ENCODE peak calls at places on chromosome 17, in six cellular contexts. H is neuronal stem cell, J is IMR-90, V is mesendoderm, C is H9, I is trophoblast cell. G is an unnamed sample.

GRCh38 chr17:14986127-14986526 is 279.0 kb downstream of the PMP22 start:
- DNase-seq in H (no peak), J (peak), V (no peak), C (no peak), I (no peak), G (peak)

GRCh38 chr17:44546711-44547606 is 10.3 kb upstream of the FZD2 start:
- DNase-seq in H (no peak), J (peak), V (no peak), C (no peak), I (no peak), G (peak)

GRCh38 chr17:45019177-45019711 is 32.2 kb downstream of the DCAKD start:
- DNase-seq in H (no peak), J (peak), V (no peak), C (no peak), I (peak), G (peak)

GRCh38 chr17:9926150-9926804 is 21.2 kb upstream of the RCVRN start:
- DNase-seq in H (no peak), J (no peak), V (no peak), C (no peak), I (no peak), G (no peak)

GRCh38 chr17:34654276-34654675 is 74.9 kb downstream of the TMEM132E start:
- DNase-seq in H (no peak), J (no peak), V (peak), C (no peak), I (no peak), G (no peak)

GRCh38 chr17:75273968-75274708 is 3.1 kb upstream of the MIF4GD start:
- DNase-seq in H (no peak), J (peak), V (no peak), C (no peak), I (no peak), G (no peak)

GRCh38 chr17:73976676-73977521 is 226.6 kb upstream of the RPL38 start:
- DNase-seq in H (no peak), J (no peak), V (peak), C (no peak), I (no peak), G (no peak)

GRCh38 chr17:48456584-48456983 is 26.6 kb upstream of the SKAP1 start:
- DNase-seq in H (no peak), J (no peak), V (peak), C (peak), I (peak), G (peak)

GRCh38 chr17:6455321-6455705 is 11.1 kb downstream of the PIMREG start:
- DNase-seq in H (no peak), J (peak), V (peak), C (peak), I (no peak), G (no peak)

GRCh38 chr17:77959926-77960521 is 1.5 kb downstream of the TNRC6C start:
- DNase-seq in H (peak), J (peak), V (peak), C (peak), I (no peak), G (peak)

GRCh38 chr17:55157165-55157564 is 107.6 kb upstream of the HLF start:
- DNase-seq in H (no peak), J (peak), V (no peak), C (no peak), I (no peak), G (peak)

GRCh38 chr17:46930083-46930482 is 7.1 kb downstream of the GOSR2 start:
- DNase-seq in H (no peak), J (no peak), V (no peak), C (no peak), I (no peak), G (no peak)

GRCh38 chr17:75237100-75238014 is 24.0 kb downstream of the GGA3 start:
- DNase-seq in H (no peak), J (no peak), V (no peak), C (no peak), I (no peak), G (no peak)

GRCh38 chr17:63635787-63636186 is 13.6 kb downstream of the MAP3K3 start:
- DNase-seq in H (no peak), J (no peak), V (no peak), C (no peak), I (no peak), G (no peak)

GRCh38 chr17:737561-738113 is 5.2 kb downstream of the TLCD3A start:
- DNase-seq in H (no peak), J (no peak), V (no peak), C (no peak), I (no peak), G (no peak)

GRCh38 chr17:16872836-16873653 is 98.9 kb downstream of the TNFRSF13B start:
- DNase-seq in H (peak), J (no peak), V (peak), C (peak), I (no peak), G (peak)

GRCh38 chr17:61209524-61209923 is 190.1 kb upstream of the TBX2 start:
- DNase-seq in H (no peak), J (no peak), V (no peak), C (no peak), I (no peak), G (no peak)

GRCh38 chr17:9409026-9409425 is 166.6 kb downstream of the STX8 start:
- DNase-seq in H (no peak), J (no peak), V (peak), C (no peak), I (peak), G (no peak)

DNA sequence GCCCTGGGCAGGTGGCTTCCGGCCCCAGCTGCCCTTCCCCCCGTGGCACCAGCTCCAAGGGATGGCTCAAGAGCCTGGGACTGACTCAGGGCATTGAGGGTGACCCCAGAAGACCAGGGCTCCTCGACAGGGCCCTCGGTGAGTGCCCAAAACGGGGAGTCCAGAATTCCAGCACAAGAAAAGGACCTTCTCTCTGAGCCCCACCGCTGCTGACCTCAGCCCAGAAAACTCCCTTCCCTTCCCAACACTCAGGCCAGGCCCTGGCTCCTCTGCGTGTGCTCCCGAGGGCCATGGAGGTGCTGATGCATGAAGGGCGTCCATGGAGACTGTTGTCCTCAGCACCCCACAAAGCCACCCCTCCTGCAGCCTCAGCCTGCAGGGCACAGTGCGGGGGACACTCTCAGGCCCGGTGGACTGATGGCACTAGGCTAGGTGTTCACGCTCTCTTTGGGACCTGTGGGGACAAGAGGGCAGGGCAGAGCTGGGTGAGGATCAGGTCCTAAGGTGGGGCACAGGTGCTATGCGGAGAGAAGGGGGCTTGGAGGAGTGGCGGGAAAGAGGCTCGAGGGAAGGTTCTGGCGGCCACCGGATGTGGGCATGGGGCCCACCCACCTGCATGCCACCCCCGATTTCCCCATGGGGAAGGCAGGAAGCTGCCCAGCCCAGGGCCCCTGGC is 4.3 kb upstream of the TSPOAP1 start:
- DNase-seq in H (no peak), J (no peak), V (no peak), C (peak), I (no peak), G (no peak)
- H3K18ac ChIP-seq in H (peak), J (no peak), V (no peak), C (no peak), I (no peak), G (no peak)

DNA sequence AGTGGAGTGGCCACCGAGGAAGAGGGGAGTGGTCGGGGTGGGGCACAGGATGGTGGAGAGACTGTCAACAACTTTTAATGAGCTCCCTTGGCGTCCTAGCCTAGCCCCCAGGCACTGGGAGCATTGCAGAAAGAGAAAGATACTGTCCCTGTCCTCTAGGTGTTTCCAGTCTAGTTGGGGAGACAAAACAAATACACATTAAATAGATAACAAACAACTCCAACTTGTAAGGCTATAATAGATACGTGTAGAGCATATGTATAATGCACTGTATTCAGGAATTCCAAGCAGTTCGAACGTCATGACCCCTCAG is 435 bp upstream of the UBE2O start:
- DNase-seq in H (no peak), J (no peak), V (no peak), C (no peak), I (no peak), G (no peak)
- H3K27ac ChIP-seq in H (no peak), J (no peak), V (no peak), C (no peak), I (no peak), G (no peak)

DNA sequence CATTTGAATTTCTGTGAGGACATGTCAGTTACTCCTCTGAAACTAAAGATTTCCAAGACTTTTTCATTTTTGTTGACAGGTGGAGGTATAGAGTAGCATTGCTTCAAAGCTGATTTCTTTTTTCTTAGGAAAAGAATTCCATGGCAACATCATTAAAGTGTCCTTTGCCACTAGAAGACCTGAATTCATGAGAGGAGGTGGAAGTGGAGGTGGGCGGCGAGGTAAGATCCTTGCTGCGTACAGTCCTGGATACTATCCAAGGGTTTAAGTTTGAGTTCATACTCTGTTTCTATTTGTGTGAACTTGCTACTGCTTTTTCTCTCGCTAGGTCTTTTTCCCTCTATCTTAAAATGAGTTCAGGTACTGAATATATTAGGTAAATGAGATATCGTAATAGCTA is 26.5 kb downstream of the HEATR9 start:
- DNase-seq in H (no peak), J (no peak), V (no peak), C (no peak), I (no peak), G (no peak)
- H3K18ac ChIP-seq in H (no peak), J (no peak), V (no peak), C (no peak), I (no peak), G (no peak)

DNA sequence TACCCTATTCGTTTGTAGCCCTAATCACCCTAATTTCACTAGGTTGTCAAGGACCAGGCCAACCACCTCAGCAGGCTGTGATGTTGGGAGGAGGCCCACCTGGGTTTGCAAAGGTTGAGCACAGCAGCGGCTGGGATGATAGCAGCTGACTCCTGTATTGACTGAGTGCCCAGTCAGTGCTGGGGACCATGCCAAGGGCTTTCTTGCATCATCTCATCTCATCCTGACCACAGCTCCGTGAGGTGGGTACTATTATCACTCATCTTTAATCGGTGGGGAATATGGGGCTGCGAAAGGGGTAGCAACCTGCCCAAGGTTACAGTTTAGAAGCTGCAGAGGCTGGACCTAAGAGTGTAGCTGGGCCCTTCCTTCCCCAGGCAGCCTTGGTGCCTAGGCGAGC is 11.7 kb downstream of the ATPAF2 start:
- DNase-seq in H (no peak), J (no peak), V (no peak), C (no peak), I (no peak), G (no peak)
- H3K27ac ChIP-seq in H (no peak), J (no peak), V (no peak), C (no peak), I (no peak), G (no peak)

GRCh38 chr17:36920032-36921000 is 17.0 kb upstream of the LHX1 start:
- DNase-seq in H (no peak), J (peak), V (peak), C (peak), I (no peak), G (peak)
- H3K18ac ChIP-seq in H (peak), J (no peak), V (peak), C (peak), I (peak), G (no peak)

GRCh38 chr17:59752922-59753321 is 45.5 kb downstream of the VMP1 start:
- DNase-seq in H (no peak), J (no peak), V (no peak), C (no peak), I (no peak), G (no peak)
- H3K27ac ChIP-seq in H (no peak), J (peak), V (no peak), C (no peak), I (no peak), G (peak)

DNA sequence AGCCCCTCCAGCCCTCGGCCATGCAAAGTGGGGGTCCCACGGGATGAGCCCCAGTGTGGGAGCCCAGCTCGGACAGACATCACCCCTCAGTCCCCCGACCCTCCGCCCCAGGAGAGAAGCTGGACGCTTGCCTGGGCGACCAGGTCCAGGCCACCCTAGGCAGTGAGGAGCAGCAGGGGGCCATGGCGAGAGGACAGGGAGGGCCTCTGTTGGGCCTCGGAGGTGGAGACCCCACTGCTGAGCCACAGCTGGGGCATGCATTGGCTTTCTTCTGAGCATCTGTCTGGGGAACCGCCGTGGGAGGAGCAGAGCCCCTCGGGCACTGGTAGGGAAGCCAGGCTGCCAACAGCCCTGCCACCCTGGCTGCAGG is 13.0 kb downstream of the ACTG1 start:
- DNase-seq in H (no peak), J (no peak), V (no peak), C (no peak), I (no peak), G (no peak)
- H3K18ac ChIP-seq in H (peak), J (no peak), V (no peak), C (no peak), I (peak), G (peak)